ENCODE peak calls at places on chromosomes 6 and 20, in ten cellular contexts. One of them, this sample, is unnamed.

GRCh38 chr6:3738381-3739131 is 13.0 kb downstream of the PXDC1 start:
- DNase-seq in tibial nerve: no peak
- DNase-seq in Peyer's patch: no peak
- DNase-seq in A549: no peak
- DNase-seq in H1: no peak
- DNase-seq in IMR-90: no peak
- DNase-seq in sigmoid colon: no peak
- DNase-seq in body of pancreas: no peak
- DNase-seq in transverse colon: peak; percentile 7
- DNase-seq in HCT116: no peak
- DNase-seq in this sample: no peak

GRCh38 chr6:8047466-8048292 is 16.5 kb downstream of the BLOC1S5 start:
- DNase-seq in IMR-90: peak; percentile 35
- DNase-seq in body of pancreas: no peak
- DNase-seq in tibial nerve: no peak
- DNase-seq in H1: no peak
- DNase-seq in Peyer's patch: no peak
- DNase-seq in sigmoid colon: no peak
- DNase-seq in A549: no peak
- DNase-seq in transverse colon: no peak
- DNase-seq in HCT116: no peak
- DNase-seq in this sample: no peak

GRCh38 chr6:170074907-170075306 is 216.0 kb downstream of the DLL1 start:
- DNase-seq in Peyer's patch: no peak
- DNase-seq in HCT116: no peak
- DNase-seq in transverse colon: peak; percentile 7
- DNase-seq in IMR-90: no peak
- DNase-seq in sigmoid colon: no peak
- DNase-seq in tibial nerve: no peak
- DNase-seq in body of pancreas: peak; percentile 3
- DNase-seq in H1: no peak
- DNase-seq in A549: no peak
- DNase-seq in this sample: peak; percentile 44

GRCh38 chr6:34248198-34248726 is 544 bp downstream of the SMIM29 start:
- DNase-seq in A549: no peak
- DNase-seq in IMR-90: peak; percentile 18
- DNase-seq in body of pancreas: peak; percentile 65
- DNase-seq in transverse colon: peak; percentile 75
- DNase-seq in H1: no peak
- DNase-seq in sigmoid colon: peak; percentile 88
- DNase-seq in Peyer's patch: peak; percentile 63
- DNase-seq in tibial nerve: no peak
- DNase-seq in HCT116: no peak
- DNase-seq in this sample: no peak

GRCh38 chr6:25404693-25405169 is 125.6 kb downstream of the CARMIL1 start:
- DNase-seq in body of pancreas: no peak
- DNase-seq in HCT116: no peak
- DNase-seq in A549: no peak
- DNase-seq in H1: no peak
- DNase-seq in transverse colon: peak; percentile 56
- DNase-seq in tibial nerve: no peak
- DNase-seq in Peyer's patch: peak; percentile 63
- DNase-seq in sigmoid colon: no peak
- DNase-seq in IMR-90: no peak
- DNase-seq in this sample: no peak

GRCh38 chr20:31717478-31717946 is 5.2 kb downstream of the BCL2L1 start:
- DNase-seq in Peyer's patch: no peak
- DNase-seq in transverse colon: no peak
- DNase-seq in HCT116: no peak
- DNase-seq in H1: no peak
- DNase-seq in IMR-90: no peak
- DNase-seq in tibial nerve: no peak
- DNase-seq in sigmoid colon: no peak
- DNase-seq in body of pancreas: no peak
- DNase-seq in A549: no peak
- DNase-seq in this sample: no peak

GRCh38 chr6:17984822-17985660 is 2.4 kb downstream of the KIF13A start:
- DNase-seq in transverse colon: no peak
- DNase-seq in HCT116: no peak
- DNase-seq in IMR-90: peak; percentile 23
- DNase-seq in Peyer's patch: no peak
- DNase-seq in body of pancreas: no peak
- DNase-seq in sigmoid colon: no peak
- DNase-seq in A549: no peak
- DNase-seq in H1: no peak
- DNase-seq in tibial nerve: no peak
- DNase-seq in this sample: no peak

GRCh38 chr6:57173056-57173885 is 1.1 kb downstream of the BAG2 start:
- DNase-seq in H1: no peak
- DNase-seq in Peyer's patch: peak; percentile 45
- DNase-seq in body of pancreas: no peak
- DNase-seq in HCT116: no peak
- DNase-seq in sigmoid colon: no peak
- DNase-seq in transverse colon: peak; percentile 17
- DNase-seq in IMR-90: peak; percentile 24
- DNase-seq in A549: peak; percentile 21
- DNase-seq in tibial nerve: no peak
- DNase-seq in this sample: no peak

GRCh38 chr6:111478749-111479148 is 4.3 kb downstream of the REV3L start:
- DNase-seq in sigmoid colon: no peak
- DNase-seq in transverse colon: no peak
- DNase-seq in IMR-90: peak; percentile 72
- DNase-seq in tibial nerve: no peak
- DNase-seq in A549: no peak
- DNase-seq in HCT116: peak; percentile 35
- DNase-seq in H1: no peak
- DNase-seq in body of pancreas: no peak
- DNase-seq in Peyer's patch: no peak
- DNase-seq in this sample: no peak
- H3K27ac ChIP-seq in sigmoid colon: peak overlapping the region; percentile 99
- H3K27ac ChIP-seq in transverse colon: peak overlapping the region; percentile 100
- H3K27ac ChIP-seq in IMR-90: no peak overlapping the region
- H3K27ac ChIP-seq in tibial nerve: peak overlapping the region; percentile 45
- H3K27ac ChIP-seq in A549: no peak overlapping the region
- H3K27ac ChIP-seq in HCT116: no peak overlapping the region
- H3K27ac ChIP-seq in H1: no peak overlapping the region
- H3K27ac ChIP-seq in body of pancreas: no peak overlapping the region
- H3K27ac ChIP-seq in Peyer's patch: no peak overlapping the region
- H3K27ac ChIP-seq in this sample: no peak overlapping the region

GRCh38 chr6:37432916-37433656 is at the start of gene CMTR1:
- DNase-seq in tibial nerve: peak; percentile 84
- DNase-seq in Peyer's patch: peak; percentile 94
- DNase-seq in transverse colon: peak; percentile 97
- DNase-seq in body of pancreas: peak; percentile 95
- DNase-seq in A549: peak; percentile 92
- DNase-seq in IMR-90: peak; percentile 86
- DNase-seq in HCT116: peak; percentile 62
- DNase-seq in sigmoid colon: peak; percentile 97
- DNase-seq in H1: peak; percentile 59
- DNase-seq in this sample: peak; percentile 93
- TF ChIP-seq POLR2A in tibial nerve: peak; percentile 64
- TF ChIP-seq POLR2A in Peyer's patch: peak; percentile 62
- TF ChIP-seq POLR2A in transverse colon: peak; percentile 78
- TF ChIP-seq POLR2A in body of pancreas: peak; percentile 87
- TF ChIP-seq POLR2A in A549: peak; percentile 54
- TF ChIP-seq POLR2A in IMR-90: peak; percentile 77
- TF ChIP-seq POLR2A in HCT116: peak; percentile 82
- TF ChIP-seq POLR2A in sigmoid colon: peak; percentile 57
- TF ChIP-seq POLR2A in H1: peak; percentile 60
- TF ChIP-seq POLR2A in this sample: peak; percentile 53

GRCh38 chr20:48729538-48729937 is 98.3 kb downstream of the PREX1 start:
- DNase-seq in HCT116: no peak
- DNase-seq in H1: no peak
- DNase-seq in IMR-90: no peak
- DNase-seq in sigmoid colon: no peak
- DNase-seq in tibial nerve: no peak
- DNase-seq in transverse colon: no peak
- DNase-seq in Peyer's patch: no peak
- DNase-seq in body of pancreas: no peak
- DNase-seq in A549: no peak
- DNase-seq in this sample: no peak

GRCh38 chr20:48725589-48725991 is 102.2 kb downstream of the PREX1 start:
- DNase-seq in tibial nerve: no peak
- DNase-seq in transverse colon: no peak
- DNase-seq in IMR-90: peak; percentile 7
- DNase-seq in HCT116: peak; percentile 21
- DNase-seq in H1: no peak
- DNase-seq in Peyer's patch: no peak
- DNase-seq in sigmoid colon: peak; percentile 35
- DNase-seq in A549: peak; percentile 40
- DNase-seq in body of pancreas: no peak
- DNase-seq in this sample: no peak

GRCh38 chr20:48730977-48731376 is 96.8 kb downstream of the PREX1 start:
- DNase-seq in transverse colon: no peak
- DNase-seq in IMR-90: no peak
- DNase-seq in H1: no peak
- DNase-seq in HCT116: no peak
- DNase-seq in A549: no peak
- DNase-seq in body of pancreas: no peak
- DNase-seq in Peyer's patch: no peak
- DNase-seq in sigmoid colon: no peak
- DNase-seq in tibial nerve: no peak
- DNase-seq in this sample: no peak

GRCh38 chr20:48727226-48727625 is 100.6 kb downstream of the PREX1 start:
- DNase-seq in IMR-90: no peak
- DNase-seq in HCT116: no peak
- DNase-seq in body of pancreas: no peak
- DNase-seq in H1: no peak
- DNase-seq in tibial nerve: no peak
- DNase-seq in transverse colon: no peak
- DNase-seq in Peyer's patch: no peak
- DNase-seq in A549: no peak
- DNase-seq in sigmoid colon: no peak
- DNase-seq in this sample: no peak

DNA sequence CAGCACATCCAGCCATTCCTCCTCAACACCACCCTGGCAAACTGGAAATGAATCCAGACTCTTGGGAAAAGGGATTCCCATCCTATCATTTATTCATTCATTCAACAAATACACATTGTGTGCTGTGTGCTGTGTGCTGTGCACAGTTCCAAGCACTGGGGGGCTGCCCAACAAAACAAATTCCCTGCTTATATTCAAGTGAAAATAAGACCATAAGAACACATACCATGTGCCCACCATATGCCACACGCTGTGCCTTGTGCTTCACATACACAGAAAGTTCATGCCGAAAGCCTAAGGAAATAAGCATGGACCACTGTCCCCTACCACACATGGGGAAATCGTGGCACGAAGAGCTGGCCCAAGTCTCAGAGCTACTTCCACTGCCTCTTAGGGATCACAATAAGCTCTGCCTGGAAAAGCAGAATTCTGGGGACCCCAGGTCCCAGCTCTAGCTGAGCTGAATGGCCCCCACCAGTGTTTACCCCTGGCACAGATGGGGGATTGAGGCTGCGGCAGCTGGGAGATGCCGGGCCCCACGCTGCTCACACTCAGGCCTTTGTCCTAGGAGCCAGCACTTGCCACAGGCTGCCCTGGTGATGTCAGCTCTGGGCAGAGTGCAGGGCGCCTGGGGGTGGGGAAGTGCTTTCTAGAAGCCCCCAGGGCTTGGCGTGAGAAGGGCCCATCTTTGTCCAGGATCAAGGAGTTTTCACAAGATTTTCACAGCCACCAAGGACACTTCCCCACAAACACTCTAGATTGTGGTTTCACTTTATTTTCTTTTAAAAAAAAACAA is 99.6 kb downstream of the PREX1 start:
- DNase-seq in tibial nerve: peak; percentile 60
- DNase-seq in body of pancreas: no peak
- DNase-seq in IMR-90: no peak
- DNase-seq in A549: no peak
- DNase-seq in Peyer's patch: no peak
- DNase-seq in sigmoid colon: peak; percentile 69
- DNase-seq in HCT116: no peak
- DNase-seq in H1: no peak
- DNase-seq in transverse colon: no peak
- DNase-seq in this sample: no peak
- H3K27ac ChIP-seq in tibial nerve: peak overlapping the region; percentile 87
- H3K27ac ChIP-seq in body of pancreas: no peak overlapping the region
- H3K27ac ChIP-seq in IMR-90: no peak overlapping the region
- H3K27ac ChIP-seq in A549: no peak overlapping the region
- H3K27ac ChIP-seq in Peyer's patch: no peak overlapping the region
- H3K27ac ChIP-seq in sigmoid colon: peak overlapping the region; percentile 20
- H3K27ac ChIP-seq in HCT116: no peak overlapping the region
- H3K27ac ChIP-seq in H1: no peak overlapping the region
- H3K27ac ChIP-seq in transverse colon: no peak overlapping the region
- H3K27ac ChIP-seq in this sample: no peak overlapping the region

GRCh38 chr6:31272431-31272830 is 539 bp upstream of the HLA-C start:
- DNase-seq in sigmoid colon: no peak
- DNase-seq in tibial nerve: no peak
- DNase-seq in HCT116: no peak
- DNase-seq in H1: no peak
- DNase-seq in transverse colon: no peak
- DNase-seq in Peyer's patch: peak; percentile 38
- DNase-seq in A549: no peak
- DNase-seq in IMR-90: no peak
- DNase-seq in body of pancreas: no peak
- DNase-seq in this sample: no peak

GRCh38 chr6:31267504-31268371 is 4.2 kb downstream of the HLA-C start:
- DNase-seq in A549: no peak
- DNase-seq in body of pancreas: no peak
- DNase-seq in IMR-90: no peak
- DNase-seq in Peyer's patch: no peak
- DNase-seq in H1: no peak
- DNase-seq in tibial nerve: no peak
- DNase-seq in HCT116: no peak
- DNase-seq in sigmoid colon: no peak
- DNase-seq in transverse colon: peak; percentile 56
- DNase-seq in this sample: no peak

GRCh38 chr6:31270788-31271640 is 878 bp downstream of the HLA-C start:
- DNase-seq in IMR-90: peak; percentile 47
- DNase-seq in H1: no peak
- DNase-seq in HCT116: no peak
- DNase-seq in Peyer's patch: peak; percentile 75
- DNase-seq in transverse colon: peak; percentile 89
- DNase-seq in sigmoid colon: peak; percentile 87
- DNase-seq in tibial nerve: peak; percentile 27
- DNase-seq in body of pancreas: peak; percentile 79
- DNase-seq in A549: no peak
- DNase-seq in this sample: no peak

GRCh38 chr6:31271641-31272357 is at the start of gene HLA-C:
- DNase-seq in tibial nerve: peak; percentile 84
- DNase-seq in Peyer's patch: peak; percentile 90
- DNase-seq in sigmoid colon: peak; percentile 98
- DNase-seq in HCT116: peak; percentile 91
- DNase-seq in IMR-90: peak; percentile 95
- DNase-seq in transverse colon: peak; percentile 96
- DNase-seq in A549: peak; percentile 89
- DNase-seq in body of pancreas: peak; percentile 95
- DNase-seq in H1: peak; percentile 56
- DNase-seq in this sample: peak; percentile 90

DNA sequence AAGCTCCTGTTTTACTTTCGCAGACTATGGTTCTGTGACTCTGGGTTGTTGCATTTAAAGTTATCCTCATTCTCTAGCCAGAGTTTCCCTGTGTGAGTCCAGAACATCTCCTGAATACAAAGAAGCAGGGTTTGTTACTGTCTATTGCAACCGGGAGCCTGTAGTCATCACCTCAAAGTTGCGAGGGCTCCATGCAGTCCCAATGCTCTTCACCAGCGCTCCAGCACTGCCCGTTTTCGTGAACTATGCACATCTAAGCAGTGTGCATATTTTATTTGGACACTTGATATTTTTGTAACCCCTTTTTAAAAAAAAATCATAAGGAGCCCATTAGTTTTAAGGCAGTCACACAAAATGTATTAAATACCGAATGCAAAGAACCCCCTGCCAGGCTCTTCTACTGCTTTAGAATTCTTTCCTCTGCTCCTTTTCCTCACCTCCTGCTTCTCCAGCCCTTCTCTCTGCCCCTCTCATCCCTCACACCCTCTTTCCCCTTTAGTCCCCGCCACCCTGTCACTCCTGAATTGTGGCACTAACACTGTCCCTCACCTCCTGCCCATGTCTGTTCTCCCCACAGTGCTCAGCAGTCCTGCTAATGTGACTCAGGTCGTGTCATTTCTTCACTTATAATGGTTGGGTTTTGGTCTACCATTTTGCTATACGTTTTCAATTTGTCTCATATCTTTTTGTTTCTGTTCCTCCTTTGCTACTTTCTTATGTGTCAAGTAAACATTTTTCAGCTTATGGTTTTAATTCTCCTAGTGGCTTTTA is 1.1 kb upstream of the HLA-C start:
- DNase-seq in body of pancreas: no peak
- DNase-seq in H1: no peak
- DNase-seq in IMR-90: no peak
- DNase-seq in HCT116: no peak
- DNase-seq in transverse colon: no peak
- DNase-seq in A549: no peak
- DNase-seq in sigmoid colon: no peak
- DNase-seq in Peyer's patch: peak; percentile 62
- DNase-seq in tibial nerve: no peak
- DNase-seq in this sample: no peak
- TF ChIP-seq POLR2A in body of pancreas: no peak
- TF ChIP-seq POLR2A in H1: no peak
- TF ChIP-seq POLR2A in IMR-90: no peak
- TF ChIP-seq POLR2A in HCT116: no peak
- TF ChIP-seq POLR2A in transverse colon: no peak
- TF ChIP-seq POLR2A in A549: no peak
- TF ChIP-seq POLR2A in sigmoid colon: no peak
- TF ChIP-seq POLR2A in Peyer's patch: no peak
- TF ChIP-seq POLR2A in tibial nerve: no peak
- TF ChIP-seq POLR2A in this sample: no peak

This sample was measured in breast epithelium.